ENCODE peak calls at places on chromosomes 3 and 15, in eight cellular contexts. R, M, F, A, G, Q, Y and L are unnamed samples. For H3K4me1, the result is how much of the 10 kb centered on the place peaks cover.

GRCh38 chr3:168884353-168884903 is 779.1 kb downstream of the MECOM start:
- DNase-seq in R (peak), M (no peak), F (no peak), A (peak), G (no peak), Q (no peak), Y (peak), L (peak)

GRCh38 chr3:86178095-86178494 is 812.9 kb downstream of the VGLL3 start:
- DNase-seq in R (no peak), M (no peak), F (no peak), A (no peak), G (no peak), Q (no peak), Y (no peak), L (no peak)

GRCh38 chr3:71495708-71496472 is 87.6 kb downstream of the FOXP1 start:
- DNase-seq in R (no peak), M (no peak), F (no peak), A (no peak), G (no peak), Q (no peak), Y (peak), L (no peak)

GRCh38 chr15:65163041-65163440 is 22.1 kb downstream of the CLPX start:
- DNase-seq in R (no peak), M (no peak), F (no peak), A (no peak), G (no peak), Q (no peak), Y (peak), L (no peak)

GRCh38 chr3:25294406-25294805 is 133.7 kb upstream of the RARB start:
- DNase-seq in R (no peak), M (no peak), F (no peak), A (no peak), G (no peak), Q (no peak), Y (no peak), L (no peak)

GRCh38 chr3:13144163-13145023 is 71.2 kb upstream of the IQSEC1 start:
- DNase-seq in R (no peak), M (no peak), F (no peak), A (no peak), G (no peak), Q (no peak), Y (no peak), L (peak)

GRCh38 chr15:52466134-52466701 is 62.5 kb downstream of the MYO5A start:
- DNase-seq in R (no peak), M (no peak), F (peak), A (no peak), G (no peak), Q (no peak), Y (no peak), L (peak)

GRCh38 chr3:137110392-137110996 is 152.7 kb downstream of the IL20RB start:
- DNase-seq in R (peak), M (peak), F (no peak), A (no peak), G (no peak), Q (no peak), Y (peak), L (no peak)

GRCh38 chr15:65993226-65993625 is 123.9 kb downstream of the RAB11A start:
- DNase-seq in R (no peak), M (no peak), F (no peak), A (no peak), G (no peak), Q (no peak), Y (no peak), L (no peak)

GRCh38 chr15:87477759-87478687 is 778.5 kb downstream of the NTRK3 start:
- DNase-seq in R (no peak), M (no peak), F (no peak), A (peak), G (peak), Q (no peak), Y (peak), L (peak)

GRCh38 chr3:114231616-114232015 is 5.8 kb downstream of the ZNF80 start:
- DNase-seq in R (no peak), M (no peak), F (no peak), A (no peak), G (no peak), Q (no peak), Y (no peak), L (no peak)

GRCh38 chr15:31216210-31216911 is 110.3 kb upstream of the KLF13 start:
- DNase-seq in R (no peak), M (no peak), F (no peak), A (peak), G (peak), Q (peak), Y (no peak), L (peak)
- TF ChIP-seq POLR2A in R (no peak), M (peak), F (peak), A (no peak), G (no peak), Q (no peak), Y (no peak), L (no peak)

DNA sequence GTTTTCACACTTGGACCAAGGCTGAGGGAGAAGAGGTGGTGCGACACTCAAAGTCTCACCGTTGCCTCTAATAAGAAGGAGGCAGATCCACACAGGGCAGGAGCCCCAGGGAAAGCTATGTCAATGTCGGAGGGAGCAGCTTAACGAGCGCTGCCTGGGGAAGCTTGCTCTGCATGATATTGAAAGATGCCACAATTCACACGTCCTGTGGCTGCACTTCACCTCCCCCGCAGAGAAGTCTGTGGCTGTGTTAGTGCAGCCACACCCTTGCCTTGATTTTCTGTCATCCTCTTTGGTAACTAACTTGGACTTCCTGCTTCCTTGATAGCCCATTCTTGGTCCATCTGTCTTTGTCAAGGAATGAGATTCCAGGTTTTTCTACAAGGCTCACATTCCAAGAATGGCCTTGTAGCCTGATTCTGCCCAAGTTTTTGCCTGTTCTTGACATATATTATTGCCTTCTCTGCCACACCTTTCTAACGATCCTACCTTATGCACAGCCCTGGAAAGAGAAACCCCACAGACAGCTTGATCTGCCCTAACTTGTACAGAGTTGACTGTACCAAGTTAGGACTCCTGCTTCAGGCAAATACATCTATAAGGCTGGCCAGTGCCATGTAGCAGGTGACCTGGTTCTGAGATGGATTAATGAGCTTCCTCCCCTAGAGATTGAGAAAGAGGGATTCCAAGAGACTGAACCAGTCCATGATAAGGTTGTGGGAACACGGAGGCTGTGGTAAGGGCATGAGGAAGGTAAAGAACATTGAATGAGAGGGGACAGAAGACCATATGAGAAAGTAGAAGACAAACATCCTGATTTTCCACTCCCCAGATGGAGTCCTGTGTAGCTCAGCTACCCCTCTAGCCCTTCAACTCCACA is 153.0 kb upstream of the WNT5A start:
- DNase-seq in R (no peak), M (no peak), F (no peak), A (no peak), G (no peak), Q (no peak), Y (no peak), L (no peak)
- H3K4me1 ChIP-seq in R (under half), M (under half), F (under half), A (under half), G (under half), Q (under half), Y (under half), L (under half)

DNA sequence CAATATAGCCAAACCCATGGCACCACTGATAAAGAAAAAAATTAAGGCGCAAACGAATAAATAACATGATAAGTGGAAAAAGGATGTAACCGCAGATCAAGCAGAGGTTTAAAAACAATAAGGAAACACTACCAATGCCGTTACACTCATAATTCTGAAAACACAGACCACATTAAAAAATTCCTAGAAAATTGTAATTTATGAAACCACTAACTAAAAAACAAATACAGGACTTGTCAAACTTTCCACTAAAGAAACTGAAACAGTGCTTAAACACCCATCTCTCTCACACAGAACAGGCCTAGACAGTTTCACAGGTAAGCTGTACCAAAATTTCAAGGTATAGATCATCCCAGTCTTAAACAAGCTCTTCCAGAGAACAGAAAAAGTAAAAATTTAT is 28.4 kb downstream of the PCSK6 start:
- DNase-seq in R (no peak), M (no peak), F (no peak), A (no peak), G (no peak), Q (no peak), Y (no peak), L (no peak)
- TF ChIP-seq POLR2A in R (no peak), M (no peak), F (no peak), A (no peak), G (no peak), Q (no peak), Y (no peak), L (no peak)

DNA sequence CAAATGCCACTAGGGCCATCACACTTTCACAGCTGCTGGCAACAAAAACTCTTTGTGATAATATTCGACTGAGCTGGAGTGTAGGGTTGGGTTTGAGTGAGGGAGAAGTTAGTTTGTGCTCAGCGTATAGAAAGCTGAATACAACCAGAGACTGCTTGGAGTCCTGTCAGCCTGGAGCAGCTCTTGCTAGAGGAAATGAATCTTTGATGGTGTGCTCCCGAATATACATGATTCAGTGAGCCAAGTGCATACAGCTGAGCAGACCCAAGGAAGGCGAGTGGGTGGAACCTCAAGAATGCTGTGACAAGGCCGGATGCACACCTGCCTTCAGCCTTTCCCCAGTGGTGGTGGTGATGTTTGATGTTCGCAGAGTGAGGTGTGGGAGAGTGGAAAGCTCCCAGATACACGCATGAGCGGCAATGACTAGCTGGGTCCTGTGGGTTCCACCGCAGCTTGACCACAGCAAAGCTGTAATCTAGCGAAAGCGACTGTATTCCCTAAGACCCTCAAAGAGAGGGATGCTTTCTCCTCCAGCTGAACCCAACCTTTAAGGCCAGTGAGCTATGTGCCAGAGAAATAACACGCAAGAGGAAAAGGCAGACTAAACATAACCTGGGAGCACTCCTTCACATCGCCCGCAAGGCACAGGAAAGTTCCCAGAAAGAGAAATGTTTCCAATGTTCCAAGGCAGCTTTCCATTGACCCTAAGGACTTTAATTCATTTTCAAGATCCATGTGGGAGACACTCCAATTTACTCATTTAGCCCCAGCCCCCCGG is 1.2 kb downstream of the ARHGEF3 start:
- DNase-seq in R (peak), M (no peak), F (no peak), A (no peak), G (no peak), Q (no peak), Y (no peak), L (no peak)
- H3K4me1 ChIP-seq in R (under half), M (under half), F (under half), A (under half), G (under half), Q (half or more), Y (under half), L (under half)

GRCh38 chr15:68700395-68701123 is 120.1 kb downstream of the ANP32A start:
- DNase-seq in R (peak), M (no peak), F (no peak), A (peak), G (peak), Q (no peak), Y (peak), L (no peak)
- TF ChIP-seq POLR2A in R (no peak), M (no peak), F (no peak), A (peak), G (no peak), Q (no peak), Y (no peak), L (no peak)

DNA sequence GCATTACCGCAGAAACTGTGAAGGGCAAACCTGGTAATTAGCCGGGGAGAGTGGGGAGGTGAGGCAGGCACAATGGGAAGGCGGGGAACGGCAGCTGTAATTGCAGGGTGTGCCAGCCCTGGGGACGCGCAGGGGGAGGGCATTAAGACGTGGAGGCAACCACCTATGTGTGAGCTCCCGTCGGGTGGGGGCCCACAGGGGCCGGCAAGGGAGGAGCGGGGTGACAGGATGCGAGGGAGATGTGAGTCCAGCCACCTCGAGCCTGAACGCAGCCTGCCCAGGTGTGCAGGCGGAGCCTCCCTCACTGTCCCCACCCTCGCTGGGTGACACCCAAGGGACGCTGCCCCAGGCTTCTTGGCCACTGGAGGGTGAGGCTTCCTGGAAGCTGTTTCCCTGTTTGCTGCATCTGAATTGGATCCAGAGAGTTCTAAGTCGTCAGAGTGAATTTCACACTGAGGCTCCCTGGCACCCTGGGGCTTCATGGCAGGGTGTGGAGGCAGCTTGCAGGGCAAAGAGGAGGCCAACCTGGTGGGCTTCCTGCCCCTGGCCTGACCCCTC is 130.6 kb upstream of the MEF2A start:
- DNase-seq in R (no peak), M (no peak), F (no peak), A (peak), G (no peak), Q (no peak), Y (no peak), L (peak)
- H3K4me1 ChIP-seq in R (under half), M (under half), F (under half), A (under half), G (under half), Q (half or more), Y (under half), L (under half)